ENCODE peak calls at places on chromosomes 5 and 9, in eight cellular contexts. F is activated CD8-positive, alpha-beta T cell treated with anti-CD3 and anti-CD28 coated beads for 36 hours; G is CD8-positive, alpha-beta T cell; T is upper lobe of right lung; V is GM23338; W is DND-41; O is fibroblast of lung; D is HL-60. I is an unnamed sample.

GRCh38 chr9:136664000-136664798 is 1.5 kb downstream of the EGFL7 start:
- DNase-seq in F (no peak), O (no peak), T (no peak), W (no peak), V (no peak), D (no peak), G (no peak), I (no peak)

GRCh38 chr5:6553986-6554385 is 78.9 kb downstream of the NSUN2 start:
- DNase-seq in T (no peak), V (no peak), W (no peak), G (no peak), F (no peak), O (no peak), D (no peak), I (no peak)

GRCh38 chr9:16794871-16795639 is 75.4 kb downstream of the BNC2 start:
- DNase-seq in W (no peak), D (no peak), T (no peak), F (no peak), V (no peak), O (peak), G (no peak), I (peak)

GRCh38 chr5:54785729-54786548 is 199.5 kb downstream of the ESM1 start:
- DNase-seq in D (peak), F (no peak), W (no peak), T (peak), G (no peak), V (no peak), O (no peak), I (no peak)

GRCh38 chr5:91486638-91487037 is 103.5 kb upstream of the ARRDC3 start:
- DNase-seq in G (no peak), D (no peak), V (no peak), T (no peak), F (no peak), W (no peak), O (peak), I (no peak)

GRCh38 chr5:54774281-54775171 is 210.9 kb downstream of the ESM1 start:
- DNase-seq in V (peak), F (no peak), T (peak), W (no peak), D (no peak), G (no peak), O (no peak), I (no peak)

GRCh38 chr5:151383011-151383410 is 35.7 kb upstream of the SLC36A2 start:
- DNase-seq in F (no peak), V (no peak), T (no peak), W (no peak), D (no peak), O (no peak), G (no peak), I (no peak)

GRCh38 chr5:72692273-72692672 is 124.2 kb upstream of the TNPO1 start:
- DNase-seq in D (no peak), O (peak), V (no peak), F (no peak), G (no peak), T (no peak), W (no peak), I (no peak)

GRCh38 chr9:35341585-35341984 is 148.3 kb upstream of the RUSC2 start:
- DNase-seq in W (no peak), T (peak), G (no peak), F (no peak), O (peak), D (no peak), V (peak), I (peak)

GRCh38 chr5:96254980-96255681 is 177.9 kb downstream of the PCSK1 start:
- DNase-seq in O (peak), F (no peak), G (no peak), D (no peak), V (no peak), W (no peak), T (no peak), I (peak)

GRCh38 chr5:176550275-176550831 is 1.2 kb downstream of the CDHR2 start:
- DNase-seq in O (no peak), V (no peak), T (no peak), G (no peak), W (no peak), D (no peak), F (no peak), I (no peak)

GRCh38 chr5:123512631-123513461 is 869 bp downstream of the CSNK1G3 start:
- DNase-seq in D (peak), V (peak), T (peak), W (no peak), G (peak), O (peak), F (peak), I (no peak)

GRCh38 chr9:81479573-81479972 is 209.8 kb downstream of the TLE1 start:
- DNase-seq in F (no peak), V (no peak), D (no peak), G (no peak), T (no peak), W (no peak), O (no peak), I (no peak)

GRCh38 chr9:89483592-89484474 is 14.1 kb downstream of the SEMA4D start:
- DNase-seq in O (no peak), F (peak), G (peak), V (no peak), T (no peak), W (peak), D (peak), I (no peak)

GRCh38 chr5:91318727-91319126 is 64.4 kb downstream of the ARRDC3 start:
- DNase-seq in W (peak), D (no peak), G (no peak), O (no peak), F (peak), T (no peak), V (no peak), I (no peak)

GRCh38 chr9:79384506-79384905 is 187.3 kb upstream of the TLE4 start:
- DNase-seq in D (no peak), G (no peak), F (no peak), O (peak), V (no peak), W (no peak), T (no peak), I (no peak)

GRCh38 chr5:174723979-174724483 is 351 bp upstream of the MSX2 start:
- DNase-seq in F (no peak), W (no peak), V (peak), T (no peak), O (peak), D (no peak), G (no peak), I (no peak)

GRCh38 chr5:143243103-143243502 is 160.4 kb downstream of the NR3C1 start:
- DNase-seq in V (no peak), W (no peak), D (no peak), F (no peak), T (no peak), O (no peak), G (no peak), I (no peak)

GRCh38 chr5:69527128-69527745 is 32.8 kb upstream of the GTF2H2C start:
- DNase-seq in W (no peak), V (no peak), T (no peak), D (no peak), O (no peak), G (no peak), F (no peak), I (no peak)

GRCh38 chr5:159518361-159518760 is 188.1 kb upstream of the IL12B start:
- DNase-seq in D (no peak), F (no peak), G (no peak), T (peak), O (peak), W (no peak), V (no peak), I (no peak)

GRCh38 chr5:73115399-73116051 is 4.8 kb upstream of the TMEM171 start:
- DNase-seq in G (no peak), F (no peak), V (no peak), D (no peak), T (no peak), O (peak), W (no peak), I (peak)

GRCh38 chr9:91214086-91214485 is 147.6 kb downstream of the AUH start:
- DNase-seq in G (no peak), W (no peak), V (no peak), T (no peak), F (no peak), O (peak), D (no peak), I (no peak)

GRCh38 chr5:130652178-130652577 is 512.9 kb downstream of the HINT1 start:
- DNase-seq in V (no peak), T (no peak), G (no peak), W (no peak), F (no peak), O (peak), D (no peak), I (peak)

GRCh38 chr5:168227973-168228615 is 63.4 kb upstream of the WWC1 start:
- DNase-seq in W (no peak), D (peak), V (no peak), F (peak), T (no peak), G (peak), O (peak), I (no peak)

GRCh38 chr5:115815693-115816225 is 700 bp downstream of the CDO1 start:
- DNase-seq in T (peak), W (no peak), O (no peak), G (no peak), V (peak), F (no peak), D (no peak), I (no peak)

GRCh38 chr9:138100711-138101349 is 223.2 kb downstream of the CACNA1B start:
- DNase-seq in F (peak), T (peak), W (no peak), V (peak), O (no peak), D (no peak), G (no peak), I (no peak)

GRCh38 chr9:94881023-94881422 is 154.5 kb downstream of the AOPEP start:
- DNase-seq in G (no peak), V (no peak), T (no peak), F (no peak), W (no peak), D (no peak), O (peak), I (peak)

GRCh38 chr5:172820046-172820767 is 13.8 kb upstream of the ERGIC1 start:
- DNase-seq in F (peak), T (no peak), W (no peak), V (no peak), D (no peak), G (no peak), O (peak), I (no peak)

GRCh38 chr5:133794771-133795391 is 173.5 kb downstream of the C5orf15 start:
- DNase-seq in T (no peak), D (no peak), F (no peak), W (no peak), V (peak), O (no peak), G (no peak), I (no peak)

GRCh38 chr5:150105898-150106615 is 19.7 kb upstream of the CSF1R start:
- DNase-seq in D (no peak), T (peak), O (no peak), F (no peak), W (no peak), V (no peak), G (no peak), I (no peak)

GRCh38 chr5:85605381-85605780 is 1012.4 kb upstream of the COX7C start:
- DNase-seq in O (no peak), W (no peak), D (no peak), F (no peak), G (no peak), V (no peak), T (no peak), I (no peak)

GRCh38 chr9:87829756-87830155 is 52.9 kb upstream of the SPATA31E1 start:
- DNase-seq in O (peak), F (no peak), D (no peak), G (no peak), T (no peak), V (no peak), W (no peak), I (no peak)

GRCh38 chr5:18072600-18072999 is 438.3 kb downstream of the TAF11L14 start:
- DNase-seq in G (no peak), T (no peak), V (no peak), F (no peak), W (no peak), O (no peak), D (no peak), I (no peak)

GRCh38 chr5:147753783-147754182 is 28.7 kb downstream of the JAKMIP2 start:
- DNase-seq in D (no peak), V (no peak), W (no peak), F (no peak), G (no peak), T (no peak), O (no peak), I (no peak)

GRCh38 chr5:25009063-25009462 is 364.3 kb upstream of the CDH10 start:
- DNase-seq in W (no peak), D (no peak), F (no peak), G (no peak), O (peak), V (no peak), T (no peak), I (no peak)

DNA sequence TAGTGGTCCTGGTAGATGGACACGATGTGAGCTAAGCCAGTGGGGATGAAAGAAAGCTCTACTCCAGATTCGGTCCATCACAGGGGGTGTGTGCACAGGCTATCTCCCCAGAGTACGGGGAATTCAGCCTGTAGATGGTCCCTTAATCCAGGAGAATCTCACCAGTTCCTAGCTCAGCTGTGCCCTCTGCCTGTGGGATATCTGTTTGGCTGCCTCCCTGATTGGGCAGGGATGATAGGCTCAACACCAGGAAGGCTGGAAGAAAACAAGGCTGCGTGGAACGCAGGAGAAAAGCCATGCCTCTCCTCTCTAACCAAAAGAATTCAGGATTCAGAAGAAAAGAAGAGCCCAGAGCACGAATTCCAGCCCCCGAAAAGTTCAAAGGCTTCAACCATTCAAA is 40.9 kb downstream of the VLDLR start:
- DNase-seq in V (peak), W (no peak), F (no peak), O (no peak), D (no peak), T (no peak), G (no peak), I (no peak)
- TF ChIP-seq CTCF in V (peak), W (no peak), F (no peak), O (no peak), D (no peak), T (no peak), G (no peak), I (peak)

GRCh38 chr5:56595561-56595960 is 219.8 kb upstream of the MAP3K1 start:
- DNase-seq in F (no peak), T (no peak), D (no peak), W (no peak), O (peak), V (no peak), G (no peak), I (no peak)
- TF ChIP-seq CTCF in F (no peak), T (no peak), D (no peak), W (no peak), O (no peak), V (no peak), G (no peak), I (no peak)

DNA sequence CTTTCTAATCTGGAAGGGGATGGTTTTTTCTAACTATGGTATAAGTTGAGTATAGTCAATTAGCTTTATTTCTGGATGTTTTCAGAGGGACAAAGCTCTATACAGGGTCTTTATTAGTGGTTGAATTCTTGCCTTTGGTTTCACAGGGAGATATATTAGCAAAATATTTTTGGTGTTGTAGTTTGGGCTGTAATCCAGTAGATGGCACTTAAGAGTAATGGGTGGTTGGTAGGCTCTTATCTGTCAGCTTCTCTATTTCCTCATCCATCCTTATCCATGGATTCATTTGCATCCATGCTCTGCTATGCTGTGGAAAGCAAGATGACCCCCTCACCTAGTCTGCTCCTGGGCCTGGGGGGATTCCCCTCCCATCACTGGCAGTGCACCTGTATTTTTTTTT is 363.6 kb upstream of the CYLC2 start:
- DNase-seq in F (no peak), G (no peak), W (no peak), D (no peak), T (no peak), V (peak), O (no peak), I (no peak)
- TF ChIP-seq CTCF in F (no peak), G (no peak), W (peak), D (no peak), T (peak), V (peak), O (no peak), I (no peak)

GRCh38 chr9:131559416-131560000 is 14.2 kb downstream of the PRRT1B start:
- DNase-seq in O (no peak), V (no peak), T (no peak), F (no peak), W (no peak), G (no peak), D (no peak), I (no peak)
- TF ChIP-seq CTCF in O (no peak), V (no peak), T (peak), F (no peak), W (peak), G (no peak), D (no peak), I (no peak)

DNA sequence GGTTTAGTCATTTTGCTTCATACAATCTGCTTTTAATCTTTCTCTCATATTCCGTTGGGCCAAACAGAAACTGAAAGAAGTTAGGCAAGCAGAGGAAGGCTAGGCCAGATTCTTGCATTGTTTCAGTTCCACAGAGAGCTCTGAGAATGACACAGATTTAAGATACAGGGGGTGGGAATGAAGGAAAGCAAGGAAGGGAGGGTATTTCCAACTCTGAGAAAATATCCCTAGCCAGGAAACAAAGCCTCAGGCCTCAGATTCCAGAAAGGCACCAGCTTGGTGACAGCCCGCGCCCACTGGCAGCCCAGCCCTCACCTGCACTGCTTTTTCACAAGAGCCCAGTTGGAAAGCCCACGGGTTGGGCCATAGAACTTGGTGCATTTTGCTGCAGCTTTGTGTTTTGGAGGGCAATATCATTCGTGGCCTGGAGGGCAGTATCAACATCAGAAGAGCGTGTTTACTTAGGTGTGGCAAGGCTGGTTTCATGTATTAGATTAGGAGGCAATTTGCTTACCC is 63.5 kb downstream of the ENC1 start:
- DNase-seq in T (no peak), W (no peak), F (no peak), G (no peak), D (no peak), V (no peak), O (peak), I (peak)
- TF ChIP-seq CTCF in T (no peak), W (no peak), F (no peak), G (no peak), D (no peak), V (no peak), O (no peak), I (no peak)

GRCh38 chr9:120612218-120612617 is 32.3 kb upstream of the CDK5RAP2 start:
- DNase-seq in D (no peak), O (no peak), F (no peak), G (no peak), T (no peak), W (no peak), V (peak), I (no peak)
- TF ChIP-seq CTCF in D (no peak), O (no peak), F (no peak), G (no peak), T (no peak), W (peak), V (peak), I (peak)

DNA sequence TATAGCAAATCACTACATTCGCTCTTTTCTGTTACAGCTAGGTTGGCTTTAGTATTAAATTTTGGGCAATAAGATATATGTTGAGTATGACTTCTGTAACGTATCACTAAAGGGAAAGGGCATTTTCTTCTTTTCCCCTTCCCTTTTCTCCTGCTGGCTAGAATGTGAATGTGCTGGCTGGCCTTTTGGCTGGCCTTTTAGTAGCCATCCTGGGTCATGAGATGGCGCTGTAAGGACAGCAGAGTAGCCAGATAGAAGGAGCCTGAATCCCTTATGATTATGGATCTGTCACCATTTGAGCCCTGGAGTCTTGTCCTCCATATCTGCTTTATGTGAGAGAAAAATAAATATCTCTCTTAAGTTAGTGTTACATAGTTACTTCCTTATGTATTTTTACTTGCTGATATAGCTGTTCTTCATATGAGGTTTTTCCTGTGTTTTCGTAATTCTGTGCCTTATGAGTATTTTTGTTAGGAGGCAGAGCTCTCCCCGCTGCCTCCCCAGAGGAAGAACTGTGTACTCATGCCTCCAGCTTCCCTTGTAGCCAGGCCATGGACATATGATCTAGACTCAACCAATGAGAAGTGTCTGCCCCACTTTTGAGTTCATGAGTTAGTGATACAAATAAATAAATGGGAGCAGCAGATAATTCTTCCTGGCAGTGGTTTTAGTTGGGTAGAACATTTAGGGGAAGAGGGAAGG is 65.9 kb downstream of the NDUFAF2 start:
- DNase-seq in W (no peak), G (no peak), V (peak), F (no peak), T (no peak), O (no peak), D (no peak), I (no peak)
- TF ChIP-seq CTCF in W (no peak), G (no peak), V (peak), F (no peak), T (no peak), O (no peak), D (no peak), I (peak)

I was measured in AG04449.